ENCODE peak calls at places on chromosomes 11 and 22, in six cellular contexts. One of them, this sample, is unnamed. For H3K27me3, the result is how much of the 10 kb centered on the place peaks cover.

GRCh38 chr22:44947029-44947428 is 62.8 kb downstream of the PHF21B start:
- DNase-seq in neural progenitor cell: no peak
- DNase-seq in NT2/D1: no peak
- DNase-seq in colonic mucosa: no peak
- DNase-seq in endothelial cell of umbilical vein: no peak
- DNase-seq in adipocyte: no peak
- DNase-seq in this sample: no peak

GRCh38 chr11:107017433-107018227 is 646 bp downstream of the GUCY1A2 start:
- DNase-seq in neural progenitor cell: peak
- DNase-seq in NT2/D1: peak
- DNase-seq in colonic mucosa: no peak
- DNase-seq in endothelial cell of umbilical vein: peak
- DNase-seq in adipocyte: peak
- DNase-seq in this sample: no peak

GRCh38 chr22:23398701-23399366 is 181.3 kb downstream of the IGLL1 start:
- DNase-seq in neural progenitor cell: no peak
- DNase-seq in NT2/D1: no peak
- DNase-seq in colonic mucosa: no peak
- DNase-seq in endothelial cell of umbilical vein: no peak
- DNase-seq in adipocyte: no peak
- DNase-seq in this sample: peak

GRCh38 chr11:19080579-19080993 is 20.1 kb upstream of the MRGPRX2 start:
- DNase-seq in neural progenitor cell: no peak
- DNase-seq in NT2/D1: no peak
- DNase-seq in colonic mucosa: no peak
- DNase-seq in endothelial cell of umbilical vein: peak
- DNase-seq in adipocyte: no peak
- DNase-seq in this sample: no peak

GRCh38 chr11:44380009-44380313 is 70.0 kb upstream of the ALX4 start:
- DNase-seq in neural progenitor cell: no peak
- DNase-seq in NT2/D1: no peak
- DNase-seq in colonic mucosa: no peak
- DNase-seq in endothelial cell of umbilical vein: no peak
- DNase-seq in adipocyte: no peak
- DNase-seq in this sample: no peak

GRCh38 chr11:11977206-11977938 is 31.1 kb downstream of the DKK3 start:
- DNase-seq in neural progenitor cell: no peak
- DNase-seq in NT2/D1: peak
- DNase-seq in colonic mucosa: no peak
- DNase-seq in endothelial cell of umbilical vein: peak
- DNase-seq in adipocyte: peak
- DNase-seq in this sample: no peak

GRCh38 chr11:32827276-32827675 is 2.5 kb upstream of the PRRG4 start:
- DNase-seq in neural progenitor cell: no peak
- DNase-seq in NT2/D1: no peak
- DNase-seq in colonic mucosa: no peak
- DNase-seq in endothelial cell of umbilical vein: no peak
- DNase-seq in adipocyte: no peak
- DNase-seq in this sample: no peak

GRCh38 chr11:116506446-116506845 is 266.3 kb downstream of the BUD13 start:
- DNase-seq in neural progenitor cell: no peak
- DNase-seq in NT2/D1: no peak
- DNase-seq in colonic mucosa: no peak
- DNase-seq in endothelial cell of umbilical vein: no peak
- DNase-seq in adipocyte: no peak
- DNase-seq in this sample: no peak

GRCh38 chr11:12845739-12846358 is 163.3 kb upstream of the RASSF10 start:
- DNase-seq in neural progenitor cell: peak
- DNase-seq in NT2/D1: no peak
- DNase-seq in colonic mucosa: peak
- DNase-seq in endothelial cell of umbilical vein: peak
- DNase-seq in adipocyte: no peak
- DNase-seq in this sample: no peak

DNA sequence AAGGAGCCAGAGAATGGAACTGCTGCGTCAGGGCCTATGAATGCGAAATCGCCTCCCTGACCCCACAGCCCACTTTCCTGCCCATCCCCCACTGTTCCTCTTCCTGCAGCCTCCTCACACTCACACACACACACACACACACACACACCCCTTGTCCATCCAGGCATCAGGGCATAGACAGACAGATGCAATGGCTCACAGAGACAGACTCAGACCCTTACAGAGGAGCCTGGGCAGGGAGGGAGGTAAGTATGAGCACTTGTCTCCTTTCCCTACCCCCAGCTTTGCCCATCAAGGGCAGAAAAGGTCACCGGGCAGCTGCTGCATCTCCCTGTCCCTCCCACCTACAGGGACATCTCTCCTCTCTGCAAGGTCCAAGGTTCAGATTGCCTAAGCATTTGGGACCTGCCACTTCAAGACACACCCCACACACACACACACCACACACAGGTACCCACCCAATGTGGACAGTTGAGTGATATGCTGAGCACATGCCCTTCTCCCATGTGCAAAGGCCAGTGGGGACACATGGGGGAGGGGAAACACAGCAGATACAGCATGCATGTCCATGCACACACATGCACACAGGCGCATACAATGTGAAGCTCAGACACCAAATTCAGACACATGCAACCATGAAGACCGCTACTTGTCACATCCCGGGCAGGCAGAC is 2.0 kb upstream of the NRXN2 start:
- DNase-seq in neural progenitor cell: no peak
- DNase-seq in NT2/D1: no peak
- DNase-seq in colonic mucosa: no peak
- DNase-seq in endothelial cell of umbilical vein: no peak
- DNase-seq in adipocyte: no peak
- DNase-seq in this sample: no peak
- H3K9ac ChIP-seq in neural progenitor cell: no peak
- H3K9ac ChIP-seq in NT2/D1: no peak
- H3K9ac ChIP-seq in colonic mucosa: no peak
- H3K9ac ChIP-seq in endothelial cell of umbilical vein: no peak
- H3K9ac ChIP-seq in adipocyte: no peak
- H3K9ac ChIP-seq in this sample: no peak

GRCh38 chr22:48532986-48533385 is 1294.7 kb downstream of the BRD1 start:
- DNase-seq in neural progenitor cell: no peak
- DNase-seq in NT2/D1: no peak
- DNase-seq in colonic mucosa: no peak
- DNase-seq in endothelial cell of umbilical vein: no peak
- DNase-seq in adipocyte: no peak
- DNase-seq in this sample: no peak

GRCh38 chr22:48534395-48534958 is 1293.2 kb downstream of the BRD1 start:
- DNase-seq in neural progenitor cell: no peak
- DNase-seq in NT2/D1: no peak
- DNase-seq in colonic mucosa: no peak
- DNase-seq in endothelial cell of umbilical vein: no peak
- DNase-seq in adipocyte: no peak
- DNase-seq in this sample: no peak

GRCh38 chr22:48536691-48537591 is 1290.7 kb downstream of the BRD1 start:
- DNase-seq in neural progenitor cell: no peak
- DNase-seq in NT2/D1: no peak
- DNase-seq in colonic mucosa: no peak
- DNase-seq in endothelial cell of umbilical vein: no peak
- DNase-seq in adipocyte: no peak
- DNase-seq in this sample: no peak

GRCh38 chr22:48538291-48538820 is 1289.3 kb downstream of the BRD1 start:
- DNase-seq in neural progenitor cell: no peak
- DNase-seq in NT2/D1: no peak
- DNase-seq in colonic mucosa: no peak
- DNase-seq in endothelial cell of umbilical vein: no peak
- DNase-seq in adipocyte: no peak
- DNase-seq in this sample: no peak

GRCh38 chr22:48535868-48536690 is 1291.6 kb downstream of the BRD1 start:
- DNase-seq in neural progenitor cell: no peak
- DNase-seq in NT2/D1: no peak
- DNase-seq in colonic mucosa: no peak
- DNase-seq in endothelial cell of umbilical vein: no peak
- DNase-seq in adipocyte: no peak
- DNase-seq in this sample: no peak
- H3K27me3 ChIP-seq in neural progenitor cell: under half
- H3K27me3 ChIP-seq in NT2/D1: under half
- H3K27me3 ChIP-seq in colonic mucosa: under half
- H3K27me3 ChIP-seq in endothelial cell of umbilical vein: under half
- H3K27me3 ChIP-seq in adipocyte: under half
- H3K27me3 ChIP-seq in this sample: under half

GRCh38 chr22:17964153-17964552 is 60.2 kb downstream of the MICAL3 start:
- DNase-seq in neural progenitor cell: peak
- DNase-seq in NT2/D1: no peak
- DNase-seq in colonic mucosa: no peak
- DNase-seq in endothelial cell of umbilical vein: no peak
- DNase-seq in adipocyte: peak
- DNase-seq in this sample: no peak

GRCh38 chr22:17964647-17965046 is 59.7 kb downstream of the MICAL3 start:
- DNase-seq in neural progenitor cell: no peak
- DNase-seq in NT2/D1: no peak
- DNase-seq in colonic mucosa: no peak
- DNase-seq in endothelial cell of umbilical vein: no peak
- DNase-seq in adipocyte: no peak
- DNase-seq in this sample: no peak

GRCh38 chr22:17961443-17961729 is 63.0 kb downstream of the MICAL3 start:
- DNase-seq in neural progenitor cell: no peak
- DNase-seq in NT2/D1: no peak
- DNase-seq in colonic mucosa: no peak
- DNase-seq in endothelial cell of umbilical vein: no peak
- DNase-seq in adipocyte: no peak
- DNase-seq in this sample: no peak

GRCh38 chr22:17962168-17962567 is 62.2 kb downstream of the MICAL3 start:
- DNase-seq in neural progenitor cell: no peak
- DNase-seq in NT2/D1: no peak
- DNase-seq in colonic mucosa: no peak
- DNase-seq in endothelial cell of umbilical vein: no peak
- DNase-seq in adipocyte: no peak
- DNase-seq in this sample: no peak

DNA sequence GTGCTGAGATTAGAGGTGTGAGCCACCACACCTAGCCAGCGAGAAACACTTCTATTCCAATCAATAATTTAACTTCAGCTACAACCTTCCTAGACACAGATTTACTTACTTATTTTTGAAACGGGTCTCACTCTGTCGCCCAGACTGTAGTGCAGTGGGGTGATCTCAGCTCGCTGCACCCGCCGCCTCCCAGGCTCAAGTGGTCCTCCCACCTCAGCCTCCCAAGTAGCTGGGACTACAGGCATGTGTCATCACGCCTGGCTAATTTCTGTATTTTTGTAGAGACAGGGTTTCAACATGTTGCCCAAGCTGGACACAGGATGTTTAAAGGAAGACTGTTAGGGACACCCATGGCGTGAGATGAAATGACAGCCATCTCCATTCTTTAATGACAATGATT is 61.3 kb downstream of the MICAL3 start:
- DNase-seq in neural progenitor cell: no peak
- DNase-seq in NT2/D1: no peak
- DNase-seq in colonic mucosa: no peak
- DNase-seq in endothelial cell of umbilical vein: no peak
- DNase-seq in adipocyte: no peak
- DNase-seq in this sample: no peak
- H3K9ac ChIP-seq in neural progenitor cell: no peak
- H3K9ac ChIP-seq in NT2/D1: no peak
- H3K9ac ChIP-seq in colonic mucosa: no peak
- H3K9ac ChIP-seq in endothelial cell of umbilical vein: no peak
- H3K9ac ChIP-seq in adipocyte: no peak
- H3K9ac ChIP-seq in this sample: no peak

GRCh38 chr11:101721270-101721669 is 137.5 kb upstream of the TRPC6 start:
- DNase-seq in neural progenitor cell: no peak
- DNase-seq in NT2/D1: no peak
- DNase-seq in colonic mucosa: no peak
- DNase-seq in endothelial cell of umbilical vein: no peak
- DNase-seq in adipocyte: no peak
- DNase-seq in this sample: no peak
- H3K27me3 ChIP-seq in neural progenitor cell: under half
- H3K27me3 ChIP-seq in NT2/D1: under half
- H3K27me3 ChIP-seq in colonic mucosa: under half
- H3K27me3 ChIP-seq in endothelial cell of umbilical vein: under half
- H3K27me3 ChIP-seq in adipocyte: under half
- H3K27me3 ChIP-seq in this sample: under half

GRCh38 chr11:9071694-9072093 is 19.7 kb downstream of the SCUBE2 start:
- DNase-seq in neural progenitor cell: peak
- DNase-seq in NT2/D1: no peak
- DNase-seq in colonic mucosa: no peak
- DNase-seq in endothelial cell of umbilical vein: no peak
- DNase-seq in adipocyte: no peak
- DNase-seq in this sample: no peak

GRCh38 chr11:9074338-9075029 is 16.9 kb downstream of the SCUBE2 start:
- DNase-seq in neural progenitor cell: no peak
- DNase-seq in NT2/D1: no peak
- DNase-seq in colonic mucosa: no peak
- DNase-seq in endothelial cell of umbilical vein: no peak
- DNase-seq in adipocyte: no peak
- DNase-seq in this sample: no peak

GRCh38 chr11:9070740-9071476 is 20.5 kb downstream of the SCUBE2 start:
- DNase-seq in neural progenitor cell: no peak
- DNase-seq in NT2/D1: no peak
- DNase-seq in colonic mucosa: no peak
- DNase-seq in endothelial cell of umbilical vein: no peak
- DNase-seq in adipocyte: no peak
- DNase-seq in this sample: no peak

GRCh38 chr11:9073826-9074225 is 17.6 kb downstream of the SCUBE2 start:
- DNase-seq in neural progenitor cell: no peak
- DNase-seq in NT2/D1: no peak
- DNase-seq in colonic mucosa: no peak
- DNase-seq in endothelial cell of umbilical vein: no peak
- DNase-seq in adipocyte: no peak
- DNase-seq in this sample: no peak

DNA sequence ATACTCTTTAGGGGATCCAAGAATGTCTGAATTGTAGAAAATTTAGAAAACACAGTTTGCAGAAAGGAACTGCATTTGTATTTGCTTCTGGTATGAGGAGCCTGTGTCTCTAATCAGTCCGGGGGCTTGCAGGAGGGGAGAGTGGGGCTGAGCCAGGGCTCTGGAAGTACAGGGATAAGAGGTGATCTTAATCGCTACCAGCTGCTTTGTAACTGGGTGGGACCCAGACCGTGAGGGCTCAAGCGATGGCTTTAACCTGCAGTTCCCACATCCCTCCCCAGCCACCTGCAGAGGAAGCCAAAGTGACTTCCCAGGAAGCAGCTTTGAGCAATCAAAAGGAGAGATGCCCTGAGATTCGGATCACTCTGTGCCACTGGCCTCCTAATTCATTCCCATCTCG is 18.6 kb downstream of the SCUBE2 start:
- DNase-seq in neural progenitor cell: no peak
- DNase-seq in NT2/D1: no peak
- DNase-seq in colonic mucosa: no peak
- DNase-seq in endothelial cell of umbilical vein: no peak
- DNase-seq in adipocyte: no peak
- DNase-seq in this sample: no peak
- H3K9ac ChIP-seq in neural progenitor cell: no peak
- H3K9ac ChIP-seq in NT2/D1: no peak
- H3K9ac ChIP-seq in colonic mucosa: no peak
- H3K9ac ChIP-seq in endothelial cell of umbilical vein: no peak
- H3K9ac ChIP-seq in adipocyte: no peak
- H3K9ac ChIP-seq in this sample: no peak

DNA sequence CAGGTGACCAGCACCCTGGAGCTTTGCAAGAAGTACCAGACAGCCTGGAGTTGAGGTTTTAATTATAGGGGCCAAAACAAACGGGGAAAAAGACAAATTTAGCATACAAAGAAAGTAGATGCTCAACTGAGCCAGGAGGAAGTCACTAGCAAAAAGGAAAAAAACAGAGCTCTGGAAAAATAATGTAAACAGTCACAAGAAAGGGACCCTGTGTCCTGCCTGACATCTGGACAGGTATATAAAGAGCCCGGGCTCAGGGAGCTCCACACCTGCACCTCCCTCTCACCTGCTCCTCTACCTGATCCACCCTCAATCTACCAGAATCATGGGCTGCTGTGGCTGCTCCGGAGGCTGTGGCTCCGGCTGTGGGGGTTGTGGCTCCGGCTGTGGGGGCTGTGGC is at the start of gene KRTAP5-10:
- DNase-seq in neural progenitor cell: no peak
- DNase-seq in NT2/D1: no peak
- DNase-seq in colonic mucosa: no peak
- DNase-seq in endothelial cell of umbilical vein: no peak
- DNase-seq in adipocyte: no peak
- DNase-seq in this sample: no peak
- H3K27me3 ChIP-seq in neural progenitor cell: under half
- H3K27me3 ChIP-seq in NT2/D1: under half
- H3K27me3 ChIP-seq in colonic mucosa: under half
- H3K27me3 ChIP-seq in endothelial cell of umbilical vein: under half
- H3K27me3 ChIP-seq in adipocyte: under half
- H3K27me3 ChIP-seq in this sample: under half

This sample was measured in Karpas-422.